ENCODE peak calls at places on chromosomes 5 and 9, in eight cellular contexts. P is K562, D is IMR-90, E is tibial nerve, I is vagina, T is upper lobe of left lung, R is adrenal gland, M is testis. V is an unnamed sample.

GRCh38 chr9:14136047-14136446 is 177.9 kb downstream of the NFIB start:
- DNase-seq in P (no peak), D (no peak), E (no peak), I (no peak), T (no peak), R (no peak), M (no peak), V (no peak)

GRCh38 chr5:154355141-154355611 is 90.6 kb upstream of the SAP30L start:
- DNase-seq in P (peak; percentile 39), D (no peak), E (no peak), I (no peak), T (no peak), R (no peak), M (peak; percentile 46), V (no peak)

GRCh38 chr5:31232273-31232888 is 38.9 kb downstream of the CDH6 start:
- DNase-seq in P (peak; percentile 39), D (peak; percentile 74), E (no peak), I (no peak), T (no peak), R (peak; percentile 19), M (peak; percentile 23), V (peak; percentile 70)

GRCh38 chr5:136062563-136063274 is 33.9 kb downstream of the TGFBI start:
- DNase-seq in P (peak; percentile 78), D (peak; percentile 45), E (no peak), I (peak; percentile 58), T (peak; percentile 64), R (no peak), M (no peak), V (peak; percentile 62)

GRCh38 chr5:17805426-17805825 is 171.2 kb downstream of the TAF11L14 start:
- DNase-seq in P (no peak), D (peak; percentile 31), E (no peak), I (no peak), T (no peak), R (no peak), M (no peak), V (peak; percentile 28)

GRCh38 chr9:15915711-15916110 is 362.9 kb downstream of the CCDC171 start:
- DNase-seq in P (no peak), D (no peak), E (no peak), I (no peak), T (no peak), R (no peak), M (no peak), V (no peak)

GRCh38 chr9:123562844-123563346 is 206.9 kb downstream of the CRB2 start:
- DNase-seq in P (no peak), D (peak; percentile 95), E (no peak), I (no peak), T (no peak), R (no peak), M (peak; percentile 24), V (peak; percentile 72)

GRCh38 chr5:99589424-99589823 is 660.6 kb upstream of the CHD1 start:
- DNase-seq in P (no peak), D (no peak), E (no peak), I (no peak), T (no peak), R (no peak), M (no peak), V (no peak)

GRCh38 chr5:74242516-74242915 is 398.0 kb downstream of the ENC1 start:
- DNase-seq in P (no peak), D (no peak), E (no peak), I (no peak), T (no peak), R (no peak), M (no peak), V (no peak)

DNA sequence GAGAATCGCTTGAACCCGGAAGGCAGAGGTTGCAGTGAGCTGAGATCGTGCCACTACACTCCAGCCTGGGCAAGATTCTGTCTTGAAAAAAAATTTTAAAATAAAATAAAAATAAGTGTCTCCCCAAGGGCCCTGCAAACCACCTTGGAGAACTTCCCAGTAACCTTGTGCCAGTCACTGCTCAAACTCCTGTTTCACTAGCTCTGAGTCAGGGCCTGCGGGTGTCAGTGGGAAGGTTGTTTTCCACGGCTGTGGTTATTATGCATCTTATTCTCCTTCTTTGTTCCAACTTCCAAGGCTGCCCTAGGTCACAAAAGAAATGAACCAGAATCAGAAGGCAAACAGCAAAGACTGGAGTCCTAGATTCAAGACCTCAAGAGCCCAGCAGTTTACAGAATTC is 246.7 kb downstream of the ADAMTSL1 start:
- DNase-seq in P (no peak), D (peak; percentile 28), E (no peak), I (no peak), T (no peak), R (peak; percentile 45), M (no peak), V (no peak)
- TF ChIP-seq POLR2A in P (no peak), D (no peak), E (no peak), I (no peak), T (no peak), R (no peak), M (no peak), V (no peak)

GRCh38 chr9:121122450-121123032 is 47.8 kb downstream of the CNTRL start:
- DNase-seq in P (no peak), D (no peak), E (no peak), I (no peak), T (no peak), R (no peak), M (no peak), V (peak; percentile 52)

GRCh38 chr9:121123816-121124536 is 49.2 kb downstream of the CNTRL start:
- DNase-seq in P (no peak), D (no peak), E (no peak), I (no peak), T (no peak), R (no peak), M (no peak), V (no peak)

GRCh38 chr9:121120386-121120785 is 45.6 kb downstream of the CNTRL start:
- DNase-seq in P (no peak), D (no peak), E (no peak), I (no peak), T (no peak), R (no peak), M (no peak), V (peak; percentile 14)

GRCh38 chr9:121118266-121118665 is 43.5 kb downstream of the CNTRL start:
- DNase-seq in P (no peak), D (no peak), E (no peak), I (no peak), T (no peak), R (no peak), M (no peak), V (no peak)

DNA sequence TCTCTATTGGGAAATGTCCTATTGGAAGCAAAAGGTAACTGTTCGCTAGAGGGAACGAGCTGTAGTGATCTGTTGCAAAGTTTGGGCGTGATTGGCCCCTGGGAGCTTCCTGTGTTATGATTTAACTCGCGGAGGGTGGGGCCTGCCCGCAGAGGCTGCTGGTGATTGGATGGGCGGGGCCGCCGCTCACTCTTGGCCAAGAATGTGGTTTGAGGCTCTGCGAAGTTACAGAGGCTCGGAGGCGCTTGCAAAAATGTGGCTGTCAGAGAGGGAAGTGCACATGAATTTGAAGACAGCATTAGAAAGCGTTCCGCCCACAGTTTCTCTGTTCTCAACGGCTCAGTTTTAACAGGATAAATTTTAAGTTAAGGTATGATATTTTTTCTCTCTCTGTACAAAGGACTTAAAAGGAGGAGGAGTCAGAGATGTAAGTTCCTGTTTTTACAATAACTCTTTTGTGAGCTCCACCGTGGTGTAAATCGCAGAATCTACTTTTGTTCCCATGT is 46.9 kb downstream of the CNTRL start:
- DNase-seq in P (peak; percentile 93), D (peak; percentile 94), E (peak; percentile 98), I (no peak), T (peak; percentile 99), R (peak; percentile 95), M (peak; percentile 99), V (peak; percentile 98)
- TF ChIP-seq POLR2A in P (peak; percentile 75), D (no peak), E (peak; percentile 68), I (peak; percentile 14), T (peak; percentile 51), R (no peak), M (no peak), V (peak; percentile 35)

GRCh38 chr9:91949946-91950664 is at the start of gene ROR2:
- DNase-seq in P (peak; percentile 91), D (peak; percentile 63), E (no peak), I (no peak), T (peak; percentile 32), R (peak; percentile 79), M (peak; percentile 76), V (peak; percentile 88)
- TF ChIP-seq POLR2A in P (peak; percentile 47), D (no peak), E (peak; percentile 12), I (peak; percentile 45), T (no peak), R (no peak), M (no peak), V (no peak)

DNA sequence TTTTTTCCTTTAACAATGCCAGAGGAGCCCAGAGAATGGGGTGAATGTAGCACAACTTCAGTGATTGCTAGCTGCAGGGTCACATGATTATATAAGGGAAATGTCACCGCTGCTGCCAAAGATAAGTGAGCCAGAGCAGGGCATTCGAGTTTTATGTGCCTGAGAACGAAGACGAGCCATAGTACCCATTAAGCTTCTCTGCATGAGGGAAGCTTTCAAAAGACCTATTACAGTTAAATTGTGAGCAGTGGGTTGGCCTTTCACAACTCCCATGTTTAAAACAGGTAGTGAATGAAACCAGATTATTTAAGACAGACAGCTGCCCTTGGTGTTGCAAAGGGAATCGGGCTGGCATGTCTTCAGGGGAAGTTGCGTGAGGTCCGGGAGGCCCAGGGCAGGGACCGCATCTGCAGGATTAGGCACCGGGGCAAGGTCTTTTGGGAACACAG is 82.4 kb upstream of the TNFAIP8 start:
- DNase-seq in P (no peak), D (no peak), E (no peak), I (no peak), T (peak; percentile 72), R (no peak), M (no peak), V (peak; percentile 93)
- TF ChIP-seq POLR2A in P (no peak), D (no peak), E (no peak), I (no peak), T (no peak), R (no peak), M (no peak), V (no peak)

DNA sequence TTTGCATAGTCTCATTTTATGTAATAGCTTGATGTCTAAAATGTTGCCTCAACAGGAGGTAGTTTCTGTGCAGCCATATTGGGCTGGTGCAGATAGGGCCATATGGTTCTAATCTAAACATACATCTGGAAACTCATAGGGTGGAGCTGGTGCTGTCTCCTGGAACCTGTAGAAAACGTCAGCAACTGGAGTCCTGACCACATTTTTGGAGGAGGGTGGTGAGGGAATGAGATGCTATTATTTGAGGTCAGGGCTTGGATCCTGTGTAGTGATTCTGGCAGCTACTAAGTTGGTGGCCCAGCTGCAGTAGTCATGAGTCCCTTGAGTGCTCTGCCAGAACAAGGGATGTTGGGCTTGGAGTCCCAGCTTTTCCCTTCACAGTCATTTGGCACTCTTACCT is 14.1 kb downstream of the MAN2A1 start:
- DNase-seq in P (peak; percentile 83), D (peak; percentile 22), E (no peak), I (no peak), T (no peak), R (no peak), M (no peak), V (no peak)
- TF ChIP-seq POLR2A in P (no peak), D (no peak), E (no peak), I (no peak), T (no peak), R (no peak), M (no peak), V (no peak)

V was measured in NB4.